ENCODE peak calls at places on chromosomes 13 and 19, in eight cellular contexts. V, K, L, E, O, D, P and M are unnamed samples.
A peak's percentile ranks its signal among the peaks of the same experiment; 100 is the strongest.

GRCh38 chr19:11446652-11447301 is 11.3 kb downstream of the PRKCSH start:
- DNase-seq in P (peak; percentile 69), D (peak; percentile 95), K (no peak), O (peak; percentile 21), V (peak; percentile 69), E (peak; percentile 50), L (no peak), M (no peak)

GRCh38 chr13:33328691-33329090 is 43.1 kb upstream of the STARD13 start:
- DNase-seq in O (no peak), P (no peak), K (no peak), E (no peak), D (no peak), V (no peak), L (no peak), M (no peak)

GRCh38 chr13:54637377-54637776 is 1608.8 kb downstream of the OLFM4 start:
- DNase-seq in E (no peak), V (no peak), O (no peak), L (no peak), D (no peak), P (no peak), K (no peak), M (no peak)

GRCh38 chr13:39306639-39307589 is 268.7 kb downstream of the NHLRC3 start:
- DNase-seq in V (no peak), K (no peak), E (no peak), L (no peak), P (no peak), O (no peak), D (no peak), M (no peak)

GRCh38 chr13:97976551-97977375 is 23.3 kb downstream of the IPO5 start:
- DNase-seq in L (no peak), V (peak; percentile 62), D (peak; percentile 94), O (no peak), P (peak; percentile 28), E (peak; percentile 16), K (peak; percentile 66), M (no peak)

GRCh38 chr13:33079960-33080359 is 63.7 kb downstream of the KL start:
- DNase-seq in V (no peak), O (peak; percentile 44), E (no peak), D (no peak), K (no peak), L (no peak), P (no peak), M (no peak)

GRCh38 chr19:30968210-30968609 is 381.0 kb downstream of the TSHZ3 start:
- DNase-seq in P (no peak), D (no peak), E (peak; percentile 30), K (no peak), L (no peak), V (no peak), O (no peak), M (no peak)

GRCh38 chr19:5156231-5156986 is 184.2 kb downstream of the PTPRS start:
- DNase-seq in K (no peak), P (no peak), V (no peak), E (no peak), O (no peak), L (no peak), D (no peak), M (no peak)

GRCh38 chr13:44732503-44733098 is 156.5 kb upstream of the TSC22D1 start:
- DNase-seq in D (no peak), V (no peak), E (no peak), O (no peak), L (no peak), P (no peak), K (no peak), M (no peak)

GRCh38 chr19:56120371-56121179 is 520 bp downstream of the ZNF787 start:
- DNase-seq in P (peak; percentile 93), L (peak; percentile 56), V (peak; percentile 95), E (peak; percentile 89), K (no peak), D (peak; percentile 73), O (peak; percentile 77), M (no peak)

GRCh38 chr13:113973218-113974164 is at the start of gene C13orf46:
- DNase-seq in P (no peak), K (no peak), D (no peak), O (no peak), V (peak; percentile 84), E (no peak), L (no peak), M (no peak)

GRCh38 chr19:39247701-39248664 is 673 bp downstream of the IFNL4 start:
- DNase-seq in P (no peak), V (no peak), E (no peak), L (no peak), K (no peak), D (peak; percentile 69), O (no peak), M (no peak)

GRCh38 chr19:22784051-22784450 is at the start of gene ZNF99:
- DNase-seq in V (peak; percentile 58), P (peak; percentile 42), E (no peak), D (no peak), K (peak; percentile 81), O (no peak), L (no peak), M (no peak)

GRCh38 chr19:53906211-53907192 is 2.6 kb upstream of the CACNG7 start:
- DNase-seq in P (peak; percentile 52), K (no peak), O (no peak), D (peak; percentile 97), E (peak; percentile 36), V (peak; percentile 67), L (no peak), M (no peak)

GRCh38 chr19:53196777-53197396 is 3.7 kb upstream of the ZNF665 start:
- DNase-seq in V (peak; percentile 98), D (peak; percentile 98), E (peak; percentile 99), P (peak; percentile 99), O (peak; percentile 90), K (peak; percentile 99), L (peak; percentile 94), M (peak; percentile 94)

GRCh38 chr19:29548483-29549085 is 22.8 kb downstream of the VSTM2B start:
- DNase-seq in L (no peak), P (no peak), V (no peak), E (no peak), D (peak; percentile 24), O (no peak), K (peak; percentile 35), M (no peak)

GRCh38 chr19:34998777-34999497 is 1.2 kb upstream of the GRAMD1A start:
- DNase-seq in E (no peak), D (peak; percentile 62), V (peak; percentile 48), L (no peak), O (no peak), K (no peak), P (no peak), M (no peak)

GRCh38 chr19:35000338-35000646 is 169 bp downstream of the GRAMD1A start:
- DNase-seq in V (no peak), L (no peak), K (no peak), O (no peak), E (no peak), P (no peak), D (no peak), M (no peak)

GRCh38 chr19:35000647-35001501 is 751 bp downstream of the GRAMD1A start:
- DNase-seq in P (no peak), V (peak; percentile 61), L (no peak), K (no peak), O (peak; percentile 43), E (peak; percentile 53), D (no peak), M (no peak)

GRCh38 chr19:35002037-35002535 is 2.0 kb downstream of the GRAMD1A start:
- DNase-seq in O (no peak), D (no peak), E (no peak), L (no peak), V (peak; percentile 25), P (no peak), K (no peak), M (no peak)

GRCh38 chr19:34999498-35000337 is at the start of gene GRAMD1A:
- DNase-seq in K (peak; percentile 88), V (peak; percentile 91), D (peak; percentile 89), L (peak; percentile 76), E (peak; percentile 91), P (peak; percentile 88), O (peak; percentile 87), M (no peak)
- TF ChIP-seq POLR2A in K (peak; percentile 84), V (peak; percentile 72), D (peak; percentile 90), L (no peak), E (peak; percentile 88), P (peak; percentile 89), O (peak; percentile 84), M (peak; percentile 76)

DNA sequence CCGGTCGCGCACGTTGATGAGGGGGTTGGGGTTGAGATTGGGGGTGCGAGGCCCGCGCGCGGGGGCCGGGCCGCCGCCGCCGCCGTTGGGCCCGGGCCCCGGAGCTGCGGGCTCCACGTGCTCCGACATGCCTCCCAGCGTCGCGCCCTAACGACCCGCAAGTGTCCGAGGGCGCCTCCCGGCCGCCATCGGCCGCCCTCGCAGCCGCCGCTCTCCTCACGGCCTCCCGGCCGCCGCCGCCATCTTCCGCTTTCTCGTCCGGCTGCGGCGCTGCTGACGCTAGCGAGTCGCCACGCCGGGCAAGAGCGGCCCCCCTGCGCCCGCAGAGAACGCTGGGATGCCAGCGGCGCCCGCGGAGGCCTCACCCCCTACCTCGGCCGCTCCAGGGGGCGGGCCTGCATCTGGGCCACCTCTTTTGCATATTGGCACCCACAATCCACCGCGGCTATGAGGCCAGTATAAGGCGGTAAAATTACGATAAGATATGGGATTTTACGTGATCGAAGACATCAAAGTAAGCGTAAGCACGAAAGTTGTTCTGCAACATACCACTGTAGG is at the start of gene TMEM259:
- DNase-seq in D (peak; percentile 97), V (peak; percentile 98), K (peak; percentile 97), E (peak; percentile 98), L (peak; percentile 96), O (peak; percentile 97), P (peak; percentile 99), M (no peak)
- TF ChIP-seq POLR2A in D (no peak), V (peak; percentile 89), K (no peak), E (peak; percentile 68), L (no peak), O (no peak), P (peak; percentile 86), M (no peak)

GRCh38 chr19:20565321-20566018 is at the start of gene ZNF737:
- DNase-seq in V (peak; percentile 91), E (peak; percentile 95), L (peak; percentile 94), K (peak; percentile 99), D (peak; percentile 90), O (peak; percentile 95), P (peak; percentile 99), M (peak; percentile 94)
- TF ChIP-seq POLR2A in V (peak; percentile 51), E (peak; percentile 80), L (no peak), K (peak; percentile 42), D (peak; percentile 85), O (peak; percentile 54), P (peak; percentile 96), M (no peak)

GRCh38 chr13:40611635-40612422 is 54.6 kb downstream of the FOXO1 start:
- DNase-seq in D (no peak), L (no peak), V (no peak), P (no peak), O (no peak), E (no peak), K (no peak), M (no peak)

GRCh38 chr13:40615619-40616018 is 50.8 kb downstream of the FOXO1 start:
- DNase-seq in L (no peak), O (no peak), P (no peak), V (no peak), E (no peak), D (no peak), K (no peak), M (no peak)

GRCh38 chr13:40613954-40614353 is 52.5 kb downstream of the FOXO1 start:
- DNase-seq in O (no peak), L (no peak), K (no peak), D (no peak), P (no peak), E (no peak), V (no peak), M (no peak)

GRCh38 chr13:40611004-40611403 is 55.4 kb downstream of the FOXO1 start:
- DNase-seq in E (no peak), L (no peak), P (no peak), K (no peak), O (peak; percentile 87), D (no peak), V (no peak), M (no peak)

GRCh38 chr13:40613192-40613818 is 53.1 kb downstream of the FOXO1 start:
- DNase-seq in P (no peak), K (no peak), E (peak; percentile 63), O (peak; percentile 70), L (peak; percentile 35), V (no peak), D (no peak), M (no peak)
- TF ChIP-seq POLR2A in P (no peak), K (no peak), E (peak; percentile 33), O (no peak), L (no peak), V (no peak), D (no peak), M (no peak)